ENCODE peak calls at places on chromosomes 3 and 15, in four cellular contexts. J is hepatic stellate cell, D is fibroblast of the aortic adventitia, R is hypothalamus. C is an unnamed sample.

GRCh38 chr3:113747719-113748046 is 848 bp downstream of the ATP6V1A start:
- DNase-seq in J (peak), R (no peak), D (no peak), C (peak)

GRCh38 chr15:90315276-90315982 is 36.7 kb upstream of the ZNF774 start:
- DNase-seq in R (peak), D (peak), J (peak), C (peak)

GRCh38 chr3:136070334-136070733 is 104.8 kb downstream of the PPP2R3A start:
- DNase-seq in R (no peak), D (peak), J (peak), C (peak)

GRCh38 chr3:59885907-59886400 is 836.1 kb upstream of the CFAP20DC start:
- DNase-seq in J (no peak), D (no peak), R (no peak), C (no peak)

GRCh38 chr3:184687363-184688049 is 24.4 kb downstream of the MAGEF1 start:
- DNase-seq in R (peak), J (no peak), D (no peak), C (no peak)

GRCh38 chr15:67267951-67268941 is 13.7 kb downstream of the IQCH start:
- DNase-seq in D (no peak), R (no peak), J (no peak), C (no peak)

GRCh38 chr15:32888221-32888761 is 170.5 kb downstream of the GREM1 start:
- DNase-seq in D (peak), J (no peak), R (no peak), C (no peak)

GRCh38 chr3:128621234-128621633 is 29.4 kb downstream of the RPN1 start:
- DNase-seq in J (no peak), R (no peak), D (no peak), C (no peak)

GRCh38 chr3:96478496-96478895 is 335.9 kb upstream of the EPHA6 start:
- DNase-seq in D (no peak), J (no peak), R (no peak), C (peak)

GRCh38 chr3:180633722-180634121 is 31.8 kb downstream of the TTC14 start:
- DNase-seq in J (no peak), D (no peak), R (no peak), C (no peak)

GRCh38 chr15:98548172-98548971 is 100.0 kb upstream of the IGF1R start:
- DNase-seq in D (peak), J (peak), R (peak), C (no peak)

GRCh38 chr3:179016979-179017670 is 54.5 kb downstream of the ZMAT3 start:
- DNase-seq in R (no peak), D (no peak), J (no peak), C (no peak)

GRCh38 chr15:60128000-60128376 is 123.9 kb downstream of the FOXB1 start:
- DNase-seq in D (no peak), R (no peak), J (no peak), C (peak)

C was measured in PC-3.